ENCODE peak calls at places on chromosomes 16 and 17, in eight cellular contexts. T, A, W, E, B, R, H and S are unnamed samples.

GRCh38 chr17:82170412-82170961 is 42.2 kb downstream of the CCDC57 start:
- DNase-seq in T (no peak), A (no peak), W (no peak), E (no peak), B (no peak), R (no peak), H (no peak), S (no peak)

GRCh38 chr17:47847341-47848197 is 3.4 kb downstream of the SP6 start:
- DNase-seq in T (no peak), A (no peak), W (no peak), E (no peak), B (no peak), R (no peak), H (no peak), S (no peak)

GRCh38 chr16:16868727-16869126 is 489.8 kb downstream of the NPIPA7 start:
- DNase-seq in T (no peak), A (no peak), W (no peak), E (no peak), B (no peak), R (no peak), H (no peak), S (no peak)

GRCh38 chr17:30808785-30809286 is 15.7 kb downstream of the CRLF3 start:
- DNase-seq in T (no peak), A (no peak), W (no peak), E (no peak), B (no peak), R (no peak), H (no peak), S (no peak)

GRCh38 chr17:81991684-81992513 is 14.5 kb downstream of the ASPSCR1 start:
- DNase-seq in T (peak), A (no peak), W (no peak), E (peak), B (peak), R (peak), H (no peak), S (peak)

GRCh38 chr17:80884811-80885210 is 106.8 kb upstream of the CHMP6 start:
- DNase-seq in T (no peak), A (no peak), W (no peak), E (no peak), B (peak), R (no peak), H (no peak), S (no peak)

GRCh38 chr16:10280262-10281170 is 98.3 kb upstream of the GRIN2A start:
- DNase-seq in T (no peak), A (no peak), W (no peak), E (no peak), B (no peak), R (no peak), H (no peak), S (no peak)

GRCh38 chr17:82320956-82321927 is 3.8 kb upstream of the CD7 start:
- DNase-seq in T (peak), A (no peak), W (peak), E (no peak), B (no peak), R (peak), H (peak), S (no peak)

GRCh38 chr16:22370038-22370541 is 4.3 kb downstream of the CDR2 start:
- DNase-seq in T (peak), A (no peak), W (no peak), E (peak), B (no peak), R (no peak), H (no peak), S (no peak)

GRCh38 chr17:62778990-62779681 is 29.0 kb downstream of the MARCHF10 start:
- DNase-seq in T (peak), A (peak), W (peak), E (peak), B (no peak), R (peak), H (no peak), S (peak)

GRCh38 chr16:4377573-4378146 is 6.0 kb downstream of the VASN start:
- DNase-seq in T (no peak), A (no peak), W (no peak), E (no peak), B (no peak), R (no peak), H (no peak), S (no peak)

GRCh38 chr16:4376820-4377572 is 5.3 kb downstream of the VASN start:
- DNase-seq in T (no peak), A (no peak), W (no peak), E (no peak), B (no peak), R (no peak), H (no peak), S (no peak)

GRCh38 chr16:4376126-4376819 is 4.6 kb downstream of the VASN start:
- DNase-seq in T (peak), A (no peak), W (no peak), E (peak), B (peak), R (peak), H (no peak), S (peak)

GRCh38 chr16:4379001-4379688 is 7.5 kb downstream of the VASN start:
- DNase-seq in T (no peak), A (no peak), W (no peak), E (no peak), B (no peak), R (no peak), H (no peak), S (no peak)

DNA sequence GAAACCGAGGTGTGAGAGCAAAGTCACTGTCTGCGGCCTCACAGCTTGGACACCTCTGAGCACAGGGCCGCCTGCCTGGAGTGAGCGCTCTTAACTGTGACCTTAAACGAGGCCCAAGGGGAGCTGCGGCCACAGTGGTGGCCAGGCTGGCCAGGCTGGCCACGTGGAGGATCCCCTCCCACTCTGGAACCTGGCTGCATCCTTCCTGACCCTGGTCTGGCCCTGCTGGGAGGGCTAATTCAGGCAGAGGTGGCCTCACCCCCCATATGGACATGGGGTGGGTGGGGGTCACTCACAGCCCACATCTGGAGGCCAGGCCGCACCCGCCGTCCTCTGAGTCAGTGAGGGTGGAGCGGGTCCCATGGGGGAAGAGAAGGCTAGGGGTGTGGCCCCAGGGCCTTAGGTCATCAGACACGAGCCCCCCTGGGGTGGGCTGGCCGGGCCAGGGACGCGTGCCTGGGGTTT is 6.6 kb downstream of the VASN start:
- DNase-seq in T (no peak), A (no peak), W (no peak), E (no peak), B (peak), R (no peak), H (no peak), S (no peak)
- H3K4me3 ChIP-seq in T (no peak), A (no peak), W (no peak), E (no peak), B (no peak), R (no peak), H (no peak), S (no peak)

DNA sequence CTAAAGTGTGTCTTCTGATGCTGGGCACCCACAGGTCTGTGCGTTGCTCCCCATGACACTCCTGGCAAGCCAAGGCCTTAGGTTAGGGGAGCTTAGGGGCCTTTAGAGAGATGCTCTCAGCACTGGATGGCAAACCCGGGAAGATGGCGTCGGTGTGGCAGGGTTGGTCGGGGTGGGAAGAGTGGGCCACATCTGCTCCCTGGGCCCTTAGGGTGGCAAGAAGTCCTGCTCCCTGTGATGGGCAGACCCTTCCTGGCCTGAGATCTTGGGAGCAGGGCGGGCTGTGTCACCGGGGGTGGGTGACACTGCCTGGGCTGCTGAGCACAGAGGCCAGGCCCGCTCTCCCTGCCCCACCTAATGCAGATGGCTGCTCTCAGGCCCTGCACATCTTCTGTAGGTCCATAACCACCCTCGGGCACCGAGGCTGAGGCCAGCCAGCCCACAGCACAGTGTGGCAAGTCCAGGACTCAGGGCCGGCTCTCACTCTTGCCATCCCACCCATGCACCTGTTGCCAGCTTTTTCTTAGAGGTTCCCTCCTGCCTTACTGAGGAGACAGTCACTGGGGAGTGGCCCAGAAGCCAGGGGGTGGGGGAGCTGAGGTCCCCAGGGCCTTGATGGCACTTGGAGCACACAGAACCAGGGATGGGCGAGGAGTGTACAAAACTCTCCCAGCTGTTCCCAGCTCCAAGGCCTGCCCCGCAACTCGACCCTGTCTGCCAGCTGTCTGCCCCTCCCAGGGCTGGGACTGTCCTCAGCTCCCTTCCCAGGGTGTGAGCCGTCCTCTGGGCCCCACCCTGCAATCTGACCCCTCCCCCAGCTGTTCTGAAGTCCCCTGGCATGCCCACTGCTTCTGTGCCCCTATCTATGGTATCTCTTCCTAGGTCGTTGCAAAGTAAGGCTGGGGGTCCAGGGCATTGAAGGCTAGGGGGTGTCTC is 4.4 kb upstream of the MTSS2 start:
- DNase-seq in T (no peak), A (no peak), W (no peak), E (no peak), B (peak), R (no peak), H (no peak), S (no peak)
- TF ChIP-seq CTCF in T (no peak), A (no peak), W (no peak), E (no peak), B (no peak), R (no peak), H (no peak), S (no peak)

DNA sequence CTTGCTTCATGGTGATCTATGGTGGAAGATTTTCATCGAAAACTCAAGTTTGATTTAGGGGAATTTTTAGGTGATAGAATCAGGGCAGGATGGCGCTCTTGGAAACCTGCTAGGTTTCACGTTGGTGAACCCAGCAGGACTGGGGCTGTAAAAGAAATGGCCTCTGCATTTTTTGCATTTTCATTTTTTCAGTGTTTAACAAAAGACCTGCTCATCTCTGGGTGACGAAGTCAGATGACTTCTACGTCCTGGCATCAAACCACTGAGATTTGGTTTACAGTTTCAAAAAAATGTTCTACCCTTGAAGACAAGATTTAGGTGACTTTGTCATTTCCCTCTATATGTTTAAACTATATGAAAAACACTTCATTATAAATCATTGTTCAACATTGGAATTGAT is 1.9 kb downstream of the PGS1 start:
- DNase-seq in T (no peak), A (no peak), W (no peak), E (no peak), B (no peak), R (no peak), H (no peak), S (no peak)
- H3K4me3 ChIP-seq in T (no peak), A (no peak), W (no peak), E (no peak), B (no peak), R (no peak), H (no peak), S (no peak)

GRCh38 chr16:54318941-54319340 is 32.4 kb upstream of the IRX3 start:
- DNase-seq in T (no peak), A (no peak), W (no peak), E (no peak), B (no peak), R (no peak), H (no peak), S (peak)

GRCh38 chr16:54317306-54317705 is 30.7 kb upstream of the IRX3 start:
- DNase-seq in T (no peak), A (no peak), W (no peak), E (no peak), B (no peak), R (no peak), H (no peak), S (no peak)

GRCh38 chr16:54316095-54316494 is 29.5 kb upstream of the IRX3 start:
- DNase-seq in T (no peak), A (no peak), W (no peak), E (no peak), B (no peak), R (no peak), H (no peak), S (no peak)

GRCh38 chr16:54324716-54325115 is 38.1 kb upstream of the IRX3 start:
- DNase-seq in T (no peak), A (no peak), W (no peak), E (no peak), B (no peak), R (no peak), H (no peak), S (no peak)

GRCh38 chr16:54320895-54321294 is 34.3 kb upstream of the IRX3 start:
- DNase-seq in T (no peak), A (no peak), W (no peak), E (no peak), B (no peak), R (no peak), H (no peak), S (no peak)
- TF ChIP-seq CTCF in T (no peak), A (no peak), W (no peak), E (no peak), B (no peak), R (no peak), H (no peak), S (no peak)

DNA sequence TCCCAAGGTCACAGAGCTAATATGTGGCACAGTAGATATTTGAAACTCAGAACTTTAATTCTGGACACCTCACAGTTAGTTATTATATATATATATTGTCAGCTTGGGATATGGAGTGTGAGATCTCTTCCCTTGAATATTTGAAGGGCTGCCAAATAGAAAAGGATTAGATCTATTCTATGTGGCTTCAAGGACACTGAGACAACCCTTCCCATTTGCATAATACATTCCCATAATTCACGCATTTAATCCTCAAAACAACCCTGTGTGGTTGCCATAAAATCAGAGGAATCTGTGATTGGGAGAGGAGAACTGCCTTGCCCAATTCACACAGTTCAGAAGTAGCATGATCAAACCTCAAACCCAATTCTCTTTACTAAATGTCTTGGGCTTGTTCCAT is 365.8 kb upstream of the DYNLRB2 start:
- DNase-seq in T (no peak), A (no peak), W (no peak), E (no peak), B (no peak), R (no peak), H (no peak), S (no peak)
- H3K4me3 ChIP-seq in T (no peak), A (no peak), W (no peak), E (no peak), B (no peak), R (no peak), H (no peak), S (no peak)

GRCh38 chr16:2047330-2048115 is at the start of the genes NTHL1 and TSC2:
- DNase-seq in T (peak), A (peak), W (peak), E (peak), B (peak), R (peak), H (peak), S (peak)
- TF ChIP-seq CTCF in T (peak), A (peak), W (peak), E (peak), B (peak), R (peak), H (peak), S (peak)

GRCh38 chr16:31701734-31702133 is 171.9 kb upstream of the ZNF267 start:
- DNase-seq in T (no peak), A (no peak), W (no peak), E (no peak), B (no peak), R (no peak), H (no peak), S (no peak)
- H3K4me3 ChIP-seq in T (no peak), A (peak), W (no peak), E (no peak), B (no peak), R (peak), H (peak), S (no peak)